ENCODE peak calls at places on chromosomes 4 and X, in nine cellular contexts. Q is brain microvascular endothelial cell; R is tibial nerve; Z is AG04449; A is lung; V is mucosa of descending colon; U is kidney epithelial cell; W is fibroblast of mammary gland; C is CD8-positive, alpha-beta T cell. T is an unnamed sample.

GRCh38 chr4:153067376-153067775 is 131.3 kb downstream of the FHDC1 start:
- DNase-seq in R (no peak), V (peak), W (peak), U (no peak), Z (peak), Q (peak), C (no peak), A (no peak), T (no peak)

GRCh38 chr4:183541081-183542045 is 36.5 kb downstream of the ING2 start:
- DNase-seq in V (no peak), C (no peak), U (no peak), A (no peak), W (peak), Z (no peak), R (no peak), Q (no peak), T (no peak)

GRCh38 chr4:85994576-85994975 is 365.3 kb downstream of the MAPK10 start:
- DNase-seq in C (no peak), Q (no peak), Z (no peak), W (no peak), A (no peak), U (no peak), V (no peak), R (no peak), T (no peak)

GRCh38 chrX:69277961-69278795 is 112.9 kb upstream of the PJA1 start:
- DNase-seq in C (no peak), V (no peak), U (no peak), A (no peak), R (no peak), W (no peak), Q (no peak), Z (no peak), T (no peak)

GRCh38 chrX:96438803-96439202 is 245.8 kb upstream of the DIAPH2 start:
- DNase-seq in W (peak), C (no peak), A (no peak), U (no peak), Z (no peak), R (no peak), V (no peak), Q (no peak), T (no peak)

GRCh38 chrX:71533514-71533849 is 578 bp downstream of the OGT start:
- DNase-seq in A (no peak), Q (no peak), V (no peak), R (no peak), W (no peak), C (no peak), Z (no peak), U (no peak), T (no peak)

GRCh38 chr4:31946456-31946855 is 1226.3 kb downstream of the PCDH7 start:
- DNase-seq in Z (no peak), U (no peak), C (no peak), Q (no peak), R (no peak), W (no peak), A (no peak), V (no peak), T (no peak)

GRCh38 chr4:151358266-151358665 is 32.9 kb upstream of the SH3D19 start:
- DNase-seq in U (no peak), W (no peak), A (no peak), C (no peak), Q (no peak), V (no peak), R (no peak), Z (no peak), T (no peak)

GRCh38 chr4:85477538-85477937 is 2.6 kb downstream of the ARHGAP24 start:
- DNase-seq in C (no peak), U (no peak), W (peak), A (no peak), R (no peak), Z (no peak), Q (no peak), V (no peak), T (no peak)

GRCh38 chrX:15468036-15468435 is 25.1 kb downstream of the PIR start:
- DNase-seq in Q (peak), A (no peak), R (no peak), V (peak), W (peak), C (no peak), U (no peak), Z (no peak), T (no peak)

GRCh38 chrX:72060196-72060974 is 71.3 kb downstream of the RTL5 start:
- DNase-seq in V (no peak), U (no peak), Z (no peak), R (no peak), Q (no peak), W (no peak), C (no peak), A (no peak), T (no peak)

GRCh38 chr4:139848043-139848442 is 182.4 kb downstream of the MGST2 start:
- DNase-seq in V (no peak), C (no peak), R (no peak), A (no peak), Q (no peak), Z (no peak), W (no peak), U (no peak), T (no peak)
- TF ChIP-seq CTCF in V (no peak), C (no peak), R (no peak), A (no peak), Q (no peak), Z (no peak), W (no peak), U (no peak), T (no peak)

GRCh38 chrX:150903110-150903508 is 4.6 kb upstream of the CD99L2 start:
- DNase-seq in Q (no peak), C (no peak), V (no peak), A (no peak), Z (no peak), W (no peak), R (no peak), U (no peak), T (no peak)
- TF ChIP-seq CTCF in Q (no peak), C (no peak), V (no peak), A (no peak), Z (no peak), W (no peak), R (no peak), U (no peak), T (no peak)

GRCh38 chr4:25857851-25858400 is 4.9 kb downstream of the SEL1L3 start:
- DNase-seq in V (no peak), U (no peak), Z (no peak), R (no peak), C (no peak), W (no peak), A (no peak), Q (no peak), T (no peak)

GRCh38 chr4:25859429-25860148 is 3.2 kb downstream of the SEL1L3 start:
- DNase-seq in W (no peak), A (no peak), C (peak), R (no peak), Z (no peak), V (peak), U (no peak), Q (no peak), T (no peak)

GRCh38 chr4:25860586-25861421 is 2.0 kb downstream of the SEL1L3 start:
- DNase-seq in W (no peak), Z (no peak), U (no peak), A (peak), C (no peak), V (peak), Q (no peak), R (no peak), T (no peak)

GRCh38 chr4:25856756-25857155 is 6.0 kb downstream of the SEL1L3 start:
- DNase-seq in V (no peak), U (no peak), C (no peak), A (no peak), R (no peak), Z (no peak), W (peak), Q (no peak), T (no peak)

GRCh38 chr4:25857403-25857802 is 5.4 kb downstream of the SEL1L3 start:
- DNase-seq in R (no peak), Z (no peak), C (no peak), Q (no peak), A (no peak), V (no peak), U (no peak), W (peak), T (no peak)
- TF ChIP-seq CTCF in R (no peak), Z (no peak), C (no peak), Q (peak), A (no peak), V (no peak), U (peak), W (peak), T (no peak)

DNA sequence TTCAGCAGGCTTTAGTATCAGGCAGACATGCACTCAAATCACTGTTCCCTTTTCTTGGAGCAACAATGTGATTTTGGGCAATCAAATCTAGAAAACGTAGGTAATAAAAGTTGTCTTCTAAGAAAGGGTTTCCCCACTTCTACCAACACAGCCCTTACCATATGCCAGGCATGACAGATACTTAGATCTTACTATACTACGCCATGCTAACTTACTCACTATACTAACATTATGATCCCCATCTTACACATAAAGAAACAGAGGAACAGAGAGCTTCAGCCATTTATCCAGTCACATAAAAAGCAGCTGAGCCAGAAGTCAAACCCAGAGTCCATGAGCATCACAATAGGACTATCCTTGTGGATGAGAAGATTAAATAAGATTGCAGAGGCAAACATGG is 9.2 kb downstream of the TXK start:
- DNase-seq in Z (no peak), C (no peak), U (no peak), A (no peak), V (no peak), Q (no peak), R (no peak), W (no peak), T (no peak)
- TF ChIP-seq CTCF in Z (no peak), C (no peak), U (no peak), A (no peak), V (no peak), Q (no peak), R (no peak), W (no peak), T (no peak)

DNA sequence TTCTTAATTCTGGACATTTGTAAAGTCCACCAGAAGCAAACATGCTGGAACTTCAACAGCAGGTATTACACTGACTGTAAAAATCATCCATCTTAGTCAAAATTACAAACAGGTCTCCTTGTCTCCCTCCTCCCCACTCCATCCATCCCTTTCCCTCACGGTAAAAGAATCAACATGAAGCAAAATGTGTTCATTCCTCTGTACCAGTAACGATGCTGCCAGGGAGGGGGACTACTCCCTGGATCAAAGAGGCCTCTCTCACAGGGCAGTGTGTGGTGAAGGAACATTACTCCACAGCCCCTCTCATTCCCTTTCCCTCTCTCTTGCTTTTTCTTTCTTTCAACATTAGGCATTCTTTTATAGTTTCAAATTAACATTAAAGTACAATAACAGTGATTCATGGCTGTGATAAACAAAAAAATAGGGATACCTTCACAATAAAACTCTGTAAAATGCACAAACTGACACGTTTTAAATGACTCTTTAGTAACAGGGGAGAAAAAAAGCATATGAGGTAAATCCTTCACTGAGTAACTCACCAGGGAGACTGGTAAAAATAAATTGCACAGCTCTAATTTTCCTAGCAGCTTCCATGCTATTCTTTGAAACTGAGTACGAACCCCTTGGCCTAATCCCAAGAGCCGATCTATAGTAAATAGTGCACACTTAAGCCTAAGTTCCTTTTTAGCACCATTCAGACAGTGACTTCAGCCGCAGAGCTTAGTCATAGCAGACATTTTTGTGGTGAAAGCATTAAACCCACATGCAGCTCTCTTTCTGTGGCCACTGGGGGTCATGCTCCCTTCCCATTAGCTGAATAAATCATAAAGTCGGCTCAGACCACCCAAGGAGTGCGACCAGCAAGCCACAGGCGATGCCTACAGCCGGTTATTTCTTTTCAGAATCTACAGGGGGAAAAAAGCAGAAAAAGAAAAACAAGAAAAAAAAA is 215.6 kb upstream of the GYPA start:
- DNase-seq in C (no peak), A (no peak), Z (peak), R (peak), U (peak), W (peak), Q (peak), V (peak), T (no peak)
- TF ChIP-seq CTCF in C (no peak), A (no peak), Z (peak), R (peak), U (no peak), W (no peak), Q (peak), V (no peak), T (no peak)

DNA sequence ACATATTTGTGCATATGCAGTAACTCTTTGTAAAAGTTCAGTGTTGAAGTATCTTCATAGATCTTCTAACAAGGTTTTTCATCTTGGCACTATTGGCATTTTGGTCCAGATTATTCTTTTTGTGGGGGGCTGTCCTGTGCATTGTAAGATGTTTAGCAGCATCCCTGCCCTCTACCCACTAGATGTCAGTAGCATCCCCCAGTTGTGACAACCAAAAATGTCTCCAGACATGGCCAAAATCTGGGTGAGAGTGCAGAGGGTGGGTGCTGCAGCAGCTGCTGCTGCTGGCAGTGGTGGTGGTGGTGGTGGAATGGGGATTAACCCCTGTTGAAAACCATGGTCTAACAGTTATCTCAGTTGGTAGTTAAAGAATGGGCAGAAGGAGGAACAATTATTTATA is 370.0 kb downstream of the GPAT3 start:
- DNase-seq in A (no peak), Z (no peak), Q (no peak), W (no peak), U (no peak), V (no peak), C (no peak), R (no peak), T (no peak)
- TF ChIP-seq CTCF in A (no peak), Z (no peak), Q (peak), W (peak), U (peak), V (no peak), C (no peak), R (no peak), T (no peak)

GRCh38 chrX:150052226-150052625 is 113.9 kb upstream of the EOLA2 start:
- DNase-seq in R (no peak), Q (no peak), A (no peak), C (no peak), U (no peak), Z (no peak), V (no peak), W (no peak), T (no peak)

GRCh38 chrX:150047818-150048217 is 109.5 kb upstream of the EOLA2 start:
- DNase-seq in A (no peak), U (no peak), R (no peak), W (no peak), Z (no peak), C (no peak), Q (no peak), V (no peak), T (no peak)

GRCh38 chrX:150051096-150051495 is 112.8 kb upstream of the EOLA2 start:
- DNase-seq in Z (no peak), Q (no peak), U (no peak), C (no peak), W (no peak), V (no peak), R (no peak), A (no peak), T (no peak)

GRCh38 chrX:150049647-150050046 is 111.4 kb upstream of the EOLA2 start:
- DNase-seq in U (no peak), C (no peak), Z (no peak), Q (no peak), A (no peak), W (no peak), R (no peak), V (no peak), T (no peak)

GRCh38 chrX:150050387-150050786 is 112.1 kb upstream of the EOLA2 start:
- DNase-seq in W (no peak), Q (no peak), C (no peak), A (no peak), U (no peak), R (no peak), V (no peak), Z (no peak), T (no peak)
- TF ChIP-seq CTCF in W (no peak), Q (peak), C (no peak), A (no peak), U (no peak), R (no peak), V (no peak), Z (no peak), T (no peak)